ENCODE peak calls at places on chromosomes 5 and 9, in eight cellular contexts. One of them, this sample, is unnamed.

GRCh38 chr9:91421987-91422765 is 1.5 kb downstream of the NFIL3 start:
- DNase-seq in coronary artery: peak; percentile 74
- DNase-seq in neural progenitor cell: no peak
- DNase-seq in AG04449: no peak
- DNase-seq in right atrium auricular region: no peak
- DNase-seq in dorsolateral prefrontal cortex: no peak
- DNase-seq in cardiac muscle cell: peak; percentile 64
- DNase-seq in nephron progenitor cell: no peak
- DNase-seq in this sample: no peak

GRCh38 chr5:178236126-178236525 is 3.5 kb upstream of the PHYKPL start:
- DNase-seq in coronary artery: no peak
- DNase-seq in neural progenitor cell: no peak
- DNase-seq in AG04449: no peak
- DNase-seq in right atrium auricular region: no peak
- DNase-seq in dorsolateral prefrontal cortex: no peak
- DNase-seq in cardiac muscle cell: no peak
- DNase-seq in nephron progenitor cell: no peak
- DNase-seq in this sample: no peak

GRCh38 chr5:76388791-76389512 is 14.1 kb upstream of the IQGAP2 start:
- DNase-seq in coronary artery: no peak
- DNase-seq in neural progenitor cell: no peak
- DNase-seq in AG04449: no peak
- DNase-seq in right atrium auricular region: no peak
- DNase-seq in dorsolateral prefrontal cortex: no peak
- DNase-seq in cardiac muscle cell: no peak
- DNase-seq in nephron progenitor cell: no peak
- DNase-seq in this sample: no peak

GRCh38 chr5:15384581-15384980 is 115.4 kb upstream of the FBXL7 start:
- DNase-seq in coronary artery: no peak
- DNase-seq in neural progenitor cell: no peak
- DNase-seq in AG04449: no peak
- DNase-seq in right atrium auricular region: no peak
- DNase-seq in dorsolateral prefrontal cortex: no peak
- DNase-seq in cardiac muscle cell: no peak
- DNase-seq in nephron progenitor cell: no peak
- DNase-seq in this sample: no peak

GRCh38 chr5:34674226-34674625 is 18.1 kb downstream of the RAI14 start:
- DNase-seq in coronary artery: no peak
- DNase-seq in neural progenitor cell: no peak
- DNase-seq in AG04449: peak; percentile 92
- DNase-seq in right atrium auricular region: no peak
- DNase-seq in dorsolateral prefrontal cortex: no peak
- DNase-seq in cardiac muscle cell: no peak
- DNase-seq in nephron progenitor cell: no peak
- DNase-seq in this sample: no peak

GRCh38 chr5:56078675-56079500 is 84.1 kb upstream of the IL6ST start:
- DNase-seq in coronary artery: no peak
- DNase-seq in neural progenitor cell: no peak
- DNase-seq in AG04449: no peak
- DNase-seq in right atrium auricular region: peak; percentile 79
- DNase-seq in dorsolateral prefrontal cortex: no peak
- DNase-seq in cardiac muscle cell: no peak
- DNase-seq in nephron progenitor cell: no peak
- DNase-seq in this sample: no peak

GRCh38 chr5:11851402-11851801 is 52.8 kb downstream of the CTNND2 start:
- DNase-seq in coronary artery: no peak
- DNase-seq in neural progenitor cell: peak; percentile 7
- DNase-seq in AG04449: no peak
- DNase-seq in right atrium auricular region: no peak
- DNase-seq in dorsolateral prefrontal cortex: no peak
- DNase-seq in cardiac muscle cell: no peak
- DNase-seq in nephron progenitor cell: no peak
- DNase-seq in this sample: no peak

GRCh38 chr5:169350759-169351240 is 49.9 kb upstream of the SLIT3 start:
- DNase-seq in coronary artery: peak; percentile 76
- DNase-seq in neural progenitor cell: no peak
- DNase-seq in AG04449: peak; percentile 98
- DNase-seq in right atrium auricular region: peak; percentile 77
- DNase-seq in dorsolateral prefrontal cortex: no peak
- DNase-seq in cardiac muscle cell: no peak
- DNase-seq in nephron progenitor cell: no peak
- DNase-seq in this sample: no peak

GRCh38 chr5:145946112-145946861 is 9.9 kb downstream of the SH3RF2 start:
- DNase-seq in coronary artery: no peak
- DNase-seq in neural progenitor cell: no peak
- DNase-seq in AG04449: peak; percentile 70
- DNase-seq in right atrium auricular region: no peak
- DNase-seq in dorsolateral prefrontal cortex: no peak
- DNase-seq in cardiac muscle cell: no peak
- DNase-seq in nephron progenitor cell: no peak
- DNase-seq in this sample: no peak

GRCh38 chr9:14961372-14962068 is 51.3 kb upstream of the FREM1 start:
- DNase-seq in coronary artery: no peak
- DNase-seq in neural progenitor cell: no peak
- DNase-seq in AG04449: no peak
- DNase-seq in right atrium auricular region: no peak
- DNase-seq in dorsolateral prefrontal cortex: no peak
- DNase-seq in cardiac muscle cell: no peak
- DNase-seq in nephron progenitor cell: no peak
- DNase-seq in this sample: no peak

GRCh38 chr9:74245871-74246552 is 251.1 kb upstream of the RORB start:
- DNase-seq in coronary artery: no peak
- DNase-seq in neural progenitor cell: no peak
- DNase-seq in AG04449: no peak
- DNase-seq in right atrium auricular region: no peak
- DNase-seq in dorsolateral prefrontal cortex: no peak
- DNase-seq in cardiac muscle cell: no peak
- DNase-seq in nephron progenitor cell: no peak
- DNase-seq in this sample: no peak

GRCh38 chr5:109324351-109324750 is 85.4 kb downstream of the PJA2 start:
- DNase-seq in coronary artery: no peak
- DNase-seq in neural progenitor cell: peak; percentile 41
- DNase-seq in AG04449: no peak
- DNase-seq in right atrium auricular region: no peak
- DNase-seq in dorsolateral prefrontal cortex: no peak
- DNase-seq in cardiac muscle cell: peak; percentile 8
- DNase-seq in nephron progenitor cell: peak; percentile 14
- DNase-seq in this sample: no peak

GRCh38 chr5:149754481-149754880 is 24.4 kb downstream of the PPARGC1B start:
- DNase-seq in coronary artery: no peak
- DNase-seq in neural progenitor cell: no peak
- DNase-seq in AG04449: no peak
- DNase-seq in right atrium auricular region: no peak
- DNase-seq in dorsolateral prefrontal cortex: no peak
- DNase-seq in cardiac muscle cell: no peak
- DNase-seq in nephron progenitor cell: no peak
- DNase-seq in this sample: no peak

GRCh38 chr9:125434986-125435775 is 173.6 kb downstream of the GAPVD1 start:
- DNase-seq in coronary artery: peak; percentile 53
- DNase-seq in neural progenitor cell: no peak
- DNase-seq in AG04449: no peak
- DNase-seq in right atrium auricular region: no peak
- DNase-seq in dorsolateral prefrontal cortex: no peak
- DNase-seq in cardiac muscle cell: no peak
- DNase-seq in nephron progenitor cell: no peak
- DNase-seq in this sample: no peak

GRCh38 chr5:136309932-136310598 is 55.3 kb downstream of the TRPC7 start:
- DNase-seq in coronary artery: no peak
- DNase-seq in neural progenitor cell: no peak
- DNase-seq in AG04449: no peak
- DNase-seq in right atrium auricular region: no peak
- DNase-seq in dorsolateral prefrontal cortex: no peak
- DNase-seq in cardiac muscle cell: no peak
- DNase-seq in nephron progenitor cell: no peak
- DNase-seq in this sample: no peak

GRCh38 chr9:104240890-104241289 is 146.8 kb downstream of the SMC2 start:
- DNase-seq in coronary artery: no peak
- DNase-seq in neural progenitor cell: no peak
- DNase-seq in AG04449: no peak
- DNase-seq in right atrium auricular region: no peak
- DNase-seq in dorsolateral prefrontal cortex: no peak
- DNase-seq in cardiac muscle cell: no peak
- DNase-seq in nephron progenitor cell: no peak
- DNase-seq in this sample: no peak

GRCh38 chr5:56191646-56192045 is 41.5 kb downstream of the ANKRD55 start:
- DNase-seq in coronary artery: no peak
- DNase-seq in neural progenitor cell: no peak
- DNase-seq in AG04449: no peak
- DNase-seq in right atrium auricular region: no peak
- DNase-seq in dorsolateral prefrontal cortex: no peak
- DNase-seq in cardiac muscle cell: no peak
- DNase-seq in nephron progenitor cell: no peak
- DNase-seq in this sample: no peak

GRCh38 chr5:90866333-90866732 is 307.7 kb downstream of the ADGRV1 start:
- DNase-seq in coronary artery: no peak
- DNase-seq in neural progenitor cell: no peak
- DNase-seq in AG04449: no peak
- DNase-seq in right atrium auricular region: no peak
- DNase-seq in dorsolateral prefrontal cortex: no peak
- DNase-seq in cardiac muscle cell: peak; percentile 51
- DNase-seq in nephron progenitor cell: no peak
- DNase-seq in this sample: no peak

GRCh38 chr5:119323630-119324000 is 32.2 kb upstream of the TNFAIP8 start:
- DNase-seq in coronary artery: no peak
- DNase-seq in neural progenitor cell: no peak
- DNase-seq in AG04449: no peak
- DNase-seq in right atrium auricular region: no peak
- DNase-seq in dorsolateral prefrontal cortex: no peak
- DNase-seq in cardiac muscle cell: no peak
- DNase-seq in nephron progenitor cell: no peak
- DNase-seq in this sample: no peak

GRCh38 chr5:125228358-125228757 is 481.9 kb upstream of the ZNF608 start:
- DNase-seq in coronary artery: no peak
- DNase-seq in neural progenitor cell: no peak
- DNase-seq in AG04449: no peak
- DNase-seq in right atrium auricular region: no peak
- DNase-seq in dorsolateral prefrontal cortex: no peak
- DNase-seq in cardiac muscle cell: no peak
- DNase-seq in nephron progenitor cell: no peak
- DNase-seq in this sample: no peak

GRCh38 chr5:125225424-125225823 is 479.0 kb upstream of the ZNF608 start:
- DNase-seq in coronary artery: no peak
- DNase-seq in neural progenitor cell: no peak
- DNase-seq in AG04449: no peak
- DNase-seq in right atrium auricular region: no peak
- DNase-seq in dorsolateral prefrontal cortex: no peak
- DNase-seq in cardiac muscle cell: no peak
- DNase-seq in nephron progenitor cell: no peak
- DNase-seq in this sample: no peak

GRCh38 chr5:125226825-125227224 is 480.4 kb upstream of the ZNF608 start:
- DNase-seq in coronary artery: no peak
- DNase-seq in neural progenitor cell: no peak
- DNase-seq in AG04449: no peak
- DNase-seq in right atrium auricular region: no peak
- DNase-seq in dorsolateral prefrontal cortex: no peak
- DNase-seq in cardiac muscle cell: no peak
- DNase-seq in nephron progenitor cell: no peak
- DNase-seq in this sample: no peak

GRCh38 chr5:125229556-125229955 is 483.1 kb upstream of the ZNF608 start:
- DNase-seq in coronary artery: no peak
- DNase-seq in neural progenitor cell: no peak
- DNase-seq in AG04449: no peak
- DNase-seq in right atrium auricular region: no peak
- DNase-seq in dorsolateral prefrontal cortex: no peak
- DNase-seq in cardiac muscle cell: no peak
- DNase-seq in nephron progenitor cell: no peak
- DNase-seq in this sample: no peak

GRCh38 chr5:125227333-125228075 is 481.1 kb upstream of the ZNF608 start:
- DNase-seq in coronary artery: no peak
- DNase-seq in neural progenitor cell: peak; percentile 31
- DNase-seq in AG04449: no peak
- DNase-seq in right atrium auricular region: no peak
- DNase-seq in dorsolateral prefrontal cortex: no peak
- DNase-seq in cardiac muscle cell: peak; percentile 27
- DNase-seq in nephron progenitor cell: peak; percentile 16
- DNase-seq in this sample: peak; percentile 52
- TF ChIP-seq CTCF in coronary artery: no peak
- TF ChIP-seq CTCF in neural progenitor cell: peak; percentile 60
- TF ChIP-seq CTCF in AG04449: peak; percentile 43
- TF ChIP-seq CTCF in right atrium auricular region: peak; percentile 55
- TF ChIP-seq CTCF in dorsolateral prefrontal cortex: peak; percentile 22
- TF ChIP-seq CTCF in cardiac muscle cell: peak; percentile 73
- TF ChIP-seq CTCF in nephron progenitor cell: peak; percentile 49
- TF ChIP-seq CTCF in this sample: peak; percentile 46

GRCh38 chr9:89534464-89534863 is 36.6 kb upstream of the SEMA4D start:
- DNase-seq in coronary artery: no peak
- DNase-seq in neural progenitor cell: no peak
- DNase-seq in AG04449: no peak
- DNase-seq in right atrium auricular region: no peak
- DNase-seq in dorsolateral prefrontal cortex: no peak
- DNase-seq in cardiac muscle cell: no peak
- DNase-seq in nephron progenitor cell: peak; percentile 42
- DNase-seq in this sample: no peak
- TF ChIP-seq CTCF in coronary artery: no peak
- TF ChIP-seq CTCF in neural progenitor cell: no peak
- TF ChIP-seq CTCF in AG04449: no peak
- TF ChIP-seq CTCF in right atrium auricular region: no peak
- TF ChIP-seq CTCF in dorsolateral prefrontal cortex: no peak
- TF ChIP-seq CTCF in cardiac muscle cell: no peak
- TF ChIP-seq CTCF in nephron progenitor cell: no peak
- TF ChIP-seq CTCF in this sample: no peak

GRCh38 chr5:101590384-101590783 is 687.3 kb upstream of the ST8SIA4 start:
- DNase-seq in coronary artery: no peak
- DNase-seq in neural progenitor cell: peak; percentile 23
- DNase-seq in AG04449: no peak
- DNase-seq in right atrium auricular region: no peak
- DNase-seq in dorsolateral prefrontal cortex: no peak
- DNase-seq in cardiac muscle cell: no peak
- DNase-seq in nephron progenitor cell: no peak
- DNase-seq in this sample: no peak
- TF ChIP-seq CTCF in coronary artery: no peak
- TF ChIP-seq CTCF in neural progenitor cell: peak; percentile 51
- TF ChIP-seq CTCF in AG04449: no peak
- TF ChIP-seq CTCF in right atrium auricular region: no peak
- TF ChIP-seq CTCF in dorsolateral prefrontal cortex: no peak
- TF ChIP-seq CTCF in cardiac muscle cell: no peak
- TF ChIP-seq CTCF in nephron progenitor cell: peak; percentile 36
- TF ChIP-seq CTCF in this sample: peak; percentile 26

DNA sequence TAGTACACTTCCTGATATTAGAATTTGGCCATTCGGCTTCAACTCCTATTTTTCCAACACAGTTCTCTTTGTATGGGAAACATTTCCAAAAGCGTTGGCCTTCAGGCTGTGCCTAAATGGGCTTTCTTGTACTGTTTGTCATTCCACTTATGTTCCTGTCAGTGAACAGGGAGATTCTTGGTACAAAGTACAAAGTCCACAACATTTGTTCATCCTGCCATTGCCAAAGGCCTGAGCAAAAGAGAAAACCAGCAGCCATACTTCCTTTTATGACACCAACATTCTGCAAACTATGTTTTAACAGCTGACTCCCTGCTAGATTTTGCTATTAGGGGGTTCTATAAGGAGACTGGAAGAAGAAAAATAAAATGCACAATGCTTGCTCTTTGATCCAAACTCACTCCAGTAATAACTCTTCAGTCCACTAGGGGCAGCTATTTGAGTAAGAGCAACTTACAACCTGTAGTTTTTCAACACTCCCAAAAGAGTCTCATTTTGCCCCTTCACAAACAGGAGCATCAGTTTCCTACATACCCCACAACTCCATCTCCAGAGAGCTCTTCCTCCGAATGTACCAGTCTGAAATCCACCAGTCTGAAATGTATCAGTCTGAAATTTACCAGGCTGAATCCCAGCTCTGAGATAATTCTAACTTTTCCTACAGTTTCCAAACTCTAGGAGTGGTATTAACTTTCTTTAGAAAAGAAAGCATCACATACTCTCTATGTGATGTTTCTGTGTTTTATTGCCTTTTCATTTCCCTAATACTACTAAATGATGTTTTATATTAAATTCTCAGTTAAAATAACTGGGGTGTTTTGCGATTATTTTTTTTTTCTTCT is 693.8 kb downstream of the DNAH5 start:
- DNase-seq in coronary artery: no peak
- DNase-seq in neural progenitor cell: peak; percentile 50
- DNase-seq in AG04449: no peak
- DNase-seq in right atrium auricular region: no peak
- DNase-seq in dorsolateral prefrontal cortex: no peak
- DNase-seq in cardiac muscle cell: peak; percentile 28
- DNase-seq in nephron progenitor cell: no peak
- DNase-seq in this sample: no peak
- TF ChIP-seq CTCF in coronary artery: no peak
- TF ChIP-seq CTCF in neural progenitor cell: peak; percentile 72
- TF ChIP-seq CTCF in AG04449: no peak
- TF ChIP-seq CTCF in right atrium auricular region: peak; percentile 43
- TF ChIP-seq CTCF in dorsolateral prefrontal cortex: no peak
- TF ChIP-seq CTCF in cardiac muscle cell: no peak
- TF ChIP-seq CTCF in nephron progenitor cell: peak; percentile 49
- TF ChIP-seq CTCF in this sample: peak; percentile 83